ENCODE peak calls at places on chromosome 5, in nine cellular contexts. V is epithelial cell of proximal tubule, M is WERI-Rb-1, O is PC-3, Q is GM06990, J is cardiac muscle cell, F is colonic mucosa, A is A549, Z is tibial nerve. E is an unnamed sample.

GRCh38 chr5:109701779-109702178 is 12.1 kb downstream of the MAN2A1 start:
- DNase-seq in V (no peak), M (no peak), Z (no peak), J (no peak), A (no peak), F (no peak), Q (no peak), O (no peak), E (peak; percentile 69)

GRCh38 chr5:154740483-154740882 is 14.7 kb upstream of the LARP1 start:
- DNase-seq in Q (no peak), V (peak; percentile 66), J (no peak), M (no peak), A (no peak), F (peak; percentile 32), O (no peak), Z (no peak), E (peak; percentile 73)

GRCh38 chr5:69493235-69493925 is 790 bp downstream of the OCLN start:
- DNase-seq in Q (peak; percentile 76), V (no peak), A (peak; percentile 56), O (peak; percentile 41), M (peak; percentile 55), Z (no peak), J (peak; percentile 39), F (peak; percentile 71), E (peak; percentile 16)

GRCh38 chr5:74953961-74954720 is 88.0 kb upstream of the FAM169A start:
- DNase-seq in V (no peak), A (no peak), Q (no peak), O (peak; percentile 75), M (no peak), Z (no peak), J (no peak), F (no peak), E (peak; percentile 56)

GRCh38 chr5:169811023-169811422 is 169.3 kb downstream of the INSYN2B start:
- DNase-seq in V (no peak), J (no peak), Q (no peak), F (no peak), Z (no peak), O (no peak), M (no peak), A (no peak), E (no peak)

GRCh38 chr5:91020065-91020800 is 362.9 kb downstream of the ARRDC3 start:
- DNase-seq in O (no peak), V (peak; percentile 82), J (peak; percentile 20), F (no peak), M (no peak), A (no peak), Z (no peak), Q (no peak), E (no peak)

GRCh38 chr5:177966839-177967167 is 29.2 kb downstream of the PROP1 start:
- DNase-seq in Q (no peak), F (no peak), Z (no peak), M (no peak), V (no peak), A (no peak), J (no peak), O (no peak), E (no peak)

GRCh38 chr5:174192901-174193300 is 147.4 kb downstream of the NSG2 start:
- DNase-seq in M (no peak), Q (no peak), V (no peak), O (no peak), F (no peak), A (no peak), Z (no peak), J (no peak), E (no peak)

GRCh38 chr5:24444439-24444838 is 200.3 kb downstream of the CDH10 start:
- DNase-seq in F (no peak), O (no peak), A (no peak), Q (no peak), V (no peak), J (no peak), Z (no peak), M (no peak), E (no peak)

GRCh38 chr5:16051246-16051645 is 128.3 kb downstream of the MARCHF11 start:
- DNase-seq in Z (no peak), Q (no peak), V (no peak), A (no peak), M (no peak), J (no peak), O (no peak), F (no peak), E (no peak)

GRCh38 chr5:65883461-65883860 is 42.9 kb upstream of the ERBIN start:
- DNase-seq in F (no peak), J (no peak), A (no peak), V (no peak), M (no peak), O (no peak), Z (no peak), Q (no peak), E (no peak)

GRCh38 chr5:446066-446725 is 3.2 kb downstream of the EXOC3 start:
- DNase-seq in Q (no peak), V (no peak), Z (no peak), J (no peak), M (no peak), F (no peak), A (no peak), O (no peak), E (no peak)

GRCh38 chr5:142486581-142486980 is 161.8 kb upstream of the SPRY4 start:
- DNase-seq in O (peak; percentile 3), Z (no peak), V (no peak), F (no peak), Q (no peak), J (no peak), A (no peak), M (no peak), E (peak; percentile 72)

GRCh38 chr5:142819292-142819691 is 49.1 kb downstream of the ARHGAP26 start:
- DNase-seq in J (no peak), A (no peak), F (peak; percentile 62), Q (no peak), V (no peak), Z (no peak), O (peak; percentile 87), M (no peak), E (peak; percentile 44)

GRCh38 chr5:52799358-52799982 is 11.8 kb downstream of the ITGA1 start:
- DNase-seq in A (no peak), V (peak; percentile 84), Q (no peak), M (peak; percentile 26), O (peak; percentile 20), Z (no peak), J (peak; percentile 68), F (peak; percentile 59), E (peak; percentile 87)

GRCh38 chr5:135486679-135487395 is 34.7 kb upstream of the TIFAB start:
- DNase-seq in O (no peak), Q (no peak), F (no peak), M (no peak), J (no peak), Z (no peak), V (no peak), A (no peak), E (no peak)

GRCh38 chr5:135489466-135490244 is 37.5 kb upstream of the TIFAB start:
- DNase-seq in M (no peak), Q (no peak), F (no peak), O (no peak), Z (no peak), V (no peak), A (no peak), J (peak; percentile 24), E (peak; percentile 15)

GRCh38 chr5:135486131-135486530 is 34.0 kb upstream of the TIFAB start:
- DNase-seq in F (no peak), M (no peak), O (no peak), Q (no peak), A (no peak), V (no peak), J (no peak), Z (no peak), E (no peak)

GRCh38 chr5:135488727-135489465 is 36.7 kb upstream of the TIFAB start:
- DNase-seq in O (peak; percentile 76), F (no peak), J (peak; percentile 79), Q (no peak), A (peak; percentile 68), M (peak; percentile 97), Z (no peak), V (no peak), E (peak; percentile 69)

DNA sequence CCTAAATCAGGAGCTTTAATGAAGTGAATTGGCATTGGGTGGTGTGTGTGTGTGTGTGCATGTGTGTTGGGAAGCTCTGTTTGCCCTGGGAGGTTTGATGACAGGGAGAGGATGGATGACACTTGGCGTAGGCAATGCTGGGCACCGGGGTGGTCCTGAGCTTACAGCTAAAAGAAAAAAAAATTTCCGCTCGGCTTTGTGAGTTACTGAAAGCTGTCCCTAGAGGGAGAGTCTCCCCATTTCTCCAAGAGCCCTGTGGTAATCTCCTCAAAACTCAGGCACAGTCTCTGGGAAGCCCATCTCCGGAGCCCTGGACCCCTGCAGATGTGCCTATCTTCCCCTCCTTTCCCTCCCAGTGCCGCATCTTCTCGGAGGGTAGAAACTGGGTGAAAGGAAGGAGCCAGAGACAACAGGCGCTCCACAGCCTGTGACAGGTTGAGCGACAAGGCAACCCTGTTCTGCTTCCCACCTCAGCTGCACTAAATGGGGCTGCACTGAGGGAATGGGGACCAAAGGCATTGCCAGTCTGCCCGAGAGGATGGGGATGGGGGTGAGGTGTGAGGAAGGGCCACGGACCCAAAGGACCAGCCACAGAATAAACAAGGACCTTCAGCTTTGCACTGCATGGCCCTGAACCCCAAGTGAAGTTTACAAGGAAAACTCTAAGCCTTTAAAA is 35.8 kb upstream of the TIFAB start:
- DNase-seq in M (peak; percentile 27), F (no peak), A (no peak), Q (no peak), J (no peak), Z (no peak), O (no peak), V (no peak), E (no peak)
- H3K4me3 ChIP-seq in M (no peak overlapping the region), F (no peak overlapping the region), A (peak overlapping the region; percentile 38), Q (no peak overlapping the region), J (no peak overlapping the region), Z (no peak overlapping the region), O (peak overlapping the region; percentile 63), V (no peak overlapping the region), E (no peak overlapping the region)

GRCh38 chr5:77128411-77129061 is 41.5 kb upstream of the ZBED3 start:
- DNase-seq in A (no peak), Z (no peak), M (no peak), J (no peak), V (no peak), F (no peak), Q (no peak), O (no peak), E (no peak)

GRCh38 chr5:77133061-77133758 is 46.1 kb upstream of the ZBED3 start:
- DNase-seq in J (no peak), M (no peak), F (peak; percentile 33), V (peak; percentile 95), Z (peak; percentile 57), A (peak; percentile 84), Q (no peak), O (peak; percentile 97), E (peak; percentile 100)

GRCh38 chr5:77129386-77129785 is 42.3 kb upstream of the ZBED3 start:
- DNase-seq in O (peak; percentile 54), M (peak; percentile 61), V (no peak), A (peak; percentile 19), J (peak; percentile 51), Q (no peak), Z (no peak), F (no peak), E (peak; percentile 39)
- TF ChIP-seq CTCF in O (peak; percentile 67), M (peak; percentile 69), V (peak; percentile 72), A (peak; percentile 49), J (peak; percentile 50), Q (peak; percentile 39), Z (no peak), F (no peak), E (peak; percentile 43)

GRCh38 chr5:126736141-126736540 is 40.8 kb upstream of the LMNB1 start:
- DNase-seq in J (no peak), Q (no peak), V (no peak), Z (no peak), F (no peak), O (peak; percentile 54), M (no peak), A (no peak), E (peak; percentile 7)
- H3K4me3 ChIP-seq in J (no peak overlapping the region), Q (no peak overlapping the region), V (no peak overlapping the region), Z (no peak overlapping the region), F (no peak overlapping the region), O (no peak overlapping the region), M (no peak overlapping the region), A (no peak overlapping the region), E (no peak overlapping the region)

GRCh38 chr5:41508696-41509398 is 1.6 kb downstream of the PLCXD3 start:
- DNase-seq in M (peak; percentile 6), V (no peak), A (no peak), J (peak; percentile 15), F (no peak), O (peak; percentile 72), Z (no peak), Q (no peak), E (no peak)
- TF ChIP-seq CTCF in M (no peak), V (no peak), A (no peak), J (no peak), F (no peak), O (peak; percentile 56), Z (no peak), Q (no peak), E (no peak)